ENCODE peak calls at places on chromosomes 5 and 9, in five cellular contexts. One of them, this sample, is unnamed.
A peak's percentile ranks its signal among the peaks of the same experiment; 100 is the strongest.

GRCh38 chr9:132046456-132046855 is 33.2 kb downstream of the MED27 start:
- DNase-seq in ascending aorta: no peak
- DNase-seq in AG04450: no peak
- DNase-seq in activated CD8-positive, alpha-beta T cell treated with anti-CD3 and anti-CD28 coated beads for 36 hours: no peak
- DNase-seq in AG09309: no peak
- DNase-seq in this sample: no peak

GRCh38 chr5:135729582-135729879 is 104.9 kb upstream of the SLC25A48 start:
- DNase-seq in activated CD8-positive, alpha-beta T cell treated with anti-CD3 and anti-CD28 coated beads for 36 hours: no peak
- DNase-seq in ascending aorta: no peak
- DNase-seq in AG04450: no peak
- DNase-seq in AG09309: no peak
- DNase-seq in this sample: peak; percentile 28

GRCh38 chr5:37519304-37519703 is 140.2 kb downstream of the WDR70 start:
- DNase-seq in AG09309: no peak
- DNase-seq in AG04450: no peak
- DNase-seq in activated CD8-positive, alpha-beta T cell treated with anti-CD3 and anti-CD28 coated beads for 36 hours: no peak
- DNase-seq in ascending aorta: no peak
- DNase-seq in this sample: no peak

GRCh38 chr5:135016926-135017325 is 17.1 kb downstream of the PITX1 start:
- DNase-seq in AG04450: no peak
- DNase-seq in AG09309: no peak
- DNase-seq in activated CD8-positive, alpha-beta T cell treated with anti-CD3 and anti-CD28 coated beads for 36 hours: no peak
- DNase-seq in ascending aorta: peak; percentile 35
- DNase-seq in this sample: no peak

GRCh38 chr5:122500245-122501086 is 188.4 kb downstream of the SNCAIP start:
- DNase-seq in AG09309: peak; percentile 24
- DNase-seq in activated CD8-positive, alpha-beta T cell treated with anti-CD3 and anti-CD28 coated beads for 36 hours: peak; percentile 10
- DNase-seq in AG04450: peak; percentile 24
- DNase-seq in ascending aorta: no peak
- DNase-seq in this sample: peak; percentile 30

GRCh38 chr9:27679338-27679737 is 106.1 kb upstream of the C9orf72 start:
- DNase-seq in activated CD8-positive, alpha-beta T cell treated with anti-CD3 and anti-CD28 coated beads for 36 hours: no peak
- DNase-seq in AG09309: no peak
- DNase-seq in ascending aorta: no peak
- DNase-seq in AG04450: no peak
- DNase-seq in this sample: no peak

GRCh38 chr5:172911628-172911880 is 47.7 kb upstream of the RPL26L1 start:
- DNase-seq in ascending aorta: no peak
- DNase-seq in AG09309: no peak
- DNase-seq in activated CD8-positive, alpha-beta T cell treated with anti-CD3 and anti-CD28 coated beads for 36 hours: no peak
- DNase-seq in AG04450: no peak
- DNase-seq in this sample: no peak

GRCh38 chr5:72607381-72607780 is 100.2 kb upstream of the ZNF366 start:
- DNase-seq in AG09309: no peak
- DNase-seq in ascending aorta: no peak
- DNase-seq in AG04450: no peak
- DNase-seq in activated CD8-positive, alpha-beta T cell treated with anti-CD3 and anti-CD28 coated beads for 36 hours: no peak
- DNase-seq in this sample: no peak

GRCh38 chr9:18487620-18488019 is 13.7 kb downstream of the ADAMTSL1 start:
- DNase-seq in activated CD8-positive, alpha-beta T cell treated with anti-CD3 and anti-CD28 coated beads for 36 hours: no peak
- DNase-seq in AG04450: no peak
- DNase-seq in AG09309: no peak
- DNase-seq in ascending aorta: no peak
- DNase-seq in this sample: no peak

GRCh38 chr9:69319324-69320040 is 5.5 kb upstream of the ENTREP1 start:
- DNase-seq in AG04450: no peak
- DNase-seq in activated CD8-positive, alpha-beta T cell treated with anti-CD3 and anti-CD28 coated beads for 36 hours: no peak
- DNase-seq in ascending aorta: no peak
- DNase-seq in AG09309: no peak
- DNase-seq in this sample: no peak

GRCh38 chr5:172150514-172151425 is 37.3 kb downstream of the STK10 start:
- DNase-seq in AG09309: no peak
- DNase-seq in AG04450: no peak
- DNase-seq in ascending aorta: peak; percentile 82
- DNase-seq in activated CD8-positive, alpha-beta T cell treated with anti-CD3 and anti-CD28 coated beads for 36 hours: peak; percentile 56
- DNase-seq in this sample: peak; percentile 95

GRCh38 chr5:163529698-163530097 is 24.3 kb downstream of the MAT2B start:
- DNase-seq in activated CD8-positive, alpha-beta T cell treated with anti-CD3 and anti-CD28 coated beads for 36 hours: no peak
- DNase-seq in ascending aorta: no peak
- DNase-seq in AG09309: no peak
- DNase-seq in AG04450: no peak
- DNase-seq in this sample: no peak

GRCh38 chr9:6549106-6549505 is 96.4 kb downstream of the GLDC start:
- DNase-seq in activated CD8-positive, alpha-beta T cell treated with anti-CD3 and anti-CD28 coated beads for 36 hours: no peak
- DNase-seq in AG09309: no peak
- DNase-seq in ascending aorta: no peak
- DNase-seq in AG04450: no peak
- DNase-seq in this sample: no peak

GRCh38 chr5:30505014-30505886 is 688.2 kb upstream of the CDH6 start:
- DNase-seq in AG09309: no peak
- DNase-seq in ascending aorta: no peak
- DNase-seq in activated CD8-positive, alpha-beta T cell treated with anti-CD3 and anti-CD28 coated beads for 36 hours: no peak
- DNase-seq in AG04450: peak; percentile 4
- DNase-seq in this sample: no peak
- TF ChIP-seq CTCF in AG09309: no peak
- TF ChIP-seq CTCF in ascending aorta: no peak
- TF ChIP-seq CTCF in activated CD8-positive, alpha-beta T cell treated with anti-CD3 and anti-CD28 coated beads for 36 hours: no peak
- TF ChIP-seq CTCF in AG04450: no peak
- TF ChIP-seq CTCF in this sample: no peak

DNA sequence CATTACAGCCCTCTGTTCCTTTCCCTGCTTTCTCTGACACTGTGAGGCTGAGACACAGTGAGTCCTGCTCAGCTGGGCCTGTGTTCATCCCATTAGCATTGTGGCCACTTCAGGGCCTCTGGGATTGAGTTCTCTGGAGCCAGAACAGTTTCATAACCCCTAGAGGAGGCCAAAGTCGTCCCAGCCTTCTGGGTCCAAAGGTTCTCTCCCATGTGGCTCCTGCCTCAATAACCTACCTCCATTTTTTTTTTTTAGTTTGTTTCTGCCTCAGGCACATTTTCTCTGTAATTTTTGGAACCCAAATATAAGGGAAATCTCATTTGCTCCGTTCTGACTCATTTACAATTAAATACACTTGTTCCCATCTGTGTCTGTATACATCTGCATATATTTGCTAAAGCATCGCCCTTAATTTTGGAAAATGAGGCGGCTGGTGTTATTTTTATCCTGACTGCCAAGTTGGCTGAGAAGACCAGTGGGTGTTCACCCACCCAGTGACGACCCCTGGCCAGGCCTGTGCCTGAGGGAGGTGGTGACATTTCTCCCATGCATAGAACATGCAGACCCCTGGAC is 27.3 kb upstream of the CTNNA1 start:
- DNase-seq in AG04450: no peak
- DNase-seq in activated CD8-positive, alpha-beta T cell treated with anti-CD3 and anti-CD28 coated beads for 36 hours: no peak
- DNase-seq in ascending aorta: no peak
- DNase-seq in AG09309: no peak
- DNase-seq in this sample: no peak
- TF ChIP-seq CTCF in AG04450: no peak
- TF ChIP-seq CTCF in activated CD8-positive, alpha-beta T cell treated with anti-CD3 and anti-CD28 coated beads for 36 hours: no peak
- TF ChIP-seq CTCF in ascending aorta: no peak
- TF ChIP-seq CTCF in AG09309: peak; percentile 22
- TF ChIP-seq CTCF in this sample: no peak

DNA sequence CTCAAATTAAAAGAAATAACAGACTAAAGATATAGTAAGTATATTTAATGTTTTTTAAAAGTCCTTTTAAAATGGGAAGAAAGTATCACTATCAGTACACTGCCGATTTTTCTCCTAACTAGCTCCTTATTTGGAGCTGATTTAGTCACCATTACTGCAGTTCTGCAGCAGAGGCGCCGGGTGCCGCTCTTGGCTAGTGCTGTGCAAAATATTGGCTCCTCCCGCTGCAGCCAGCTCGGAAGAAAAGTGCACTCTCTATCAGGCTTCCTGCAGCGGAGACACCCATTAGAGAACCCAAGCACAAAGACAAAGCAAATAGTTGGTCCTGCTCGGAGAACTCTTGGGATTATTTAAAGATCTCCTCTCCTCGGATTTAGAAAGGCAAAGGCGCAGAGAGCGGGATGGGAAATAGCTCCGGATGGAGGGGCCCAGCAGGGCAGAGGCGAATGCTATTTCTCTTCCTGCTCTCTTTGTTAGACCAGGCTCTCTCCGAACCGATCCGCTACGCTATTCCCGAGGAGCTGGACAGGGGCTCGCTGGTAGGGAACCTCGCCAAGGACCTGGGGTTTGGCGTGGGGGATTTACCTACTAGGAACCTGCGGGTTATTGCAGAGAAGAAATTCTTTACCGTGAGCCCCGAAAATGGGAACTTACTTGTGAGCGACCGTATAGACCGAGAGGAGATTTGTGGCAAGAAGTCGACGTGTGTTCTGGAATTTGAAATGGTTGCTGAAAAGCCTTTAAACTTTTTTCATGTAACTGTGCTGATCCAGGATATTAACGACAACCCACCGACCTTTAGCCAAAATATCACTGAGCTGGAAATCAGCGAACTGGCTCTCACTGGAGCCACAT is at the start of gene PCDHGB3:
- DNase-seq in AG04450: no peak
- DNase-seq in activated CD8-positive, alpha-beta T cell treated with anti-CD3 and anti-CD28 coated beads for 36 hours: peak; percentile 48
- DNase-seq in ascending aorta: no peak
- DNase-seq in AG09309: no peak
- DNase-seq in this sample: peak; percentile 77
- TF ChIP-seq CTCF in AG04450: peak; percentile 48
- TF ChIP-seq CTCF in activated CD8-positive, alpha-beta T cell treated with anti-CD3 and anti-CD28 coated beads for 36 hours: peak; percentile 27
- TF ChIP-seq CTCF in ascending aorta: no peak
- TF ChIP-seq CTCF in AG09309: peak; percentile 63
- TF ChIP-seq CTCF in this sample: peak; percentile 57

DNA sequence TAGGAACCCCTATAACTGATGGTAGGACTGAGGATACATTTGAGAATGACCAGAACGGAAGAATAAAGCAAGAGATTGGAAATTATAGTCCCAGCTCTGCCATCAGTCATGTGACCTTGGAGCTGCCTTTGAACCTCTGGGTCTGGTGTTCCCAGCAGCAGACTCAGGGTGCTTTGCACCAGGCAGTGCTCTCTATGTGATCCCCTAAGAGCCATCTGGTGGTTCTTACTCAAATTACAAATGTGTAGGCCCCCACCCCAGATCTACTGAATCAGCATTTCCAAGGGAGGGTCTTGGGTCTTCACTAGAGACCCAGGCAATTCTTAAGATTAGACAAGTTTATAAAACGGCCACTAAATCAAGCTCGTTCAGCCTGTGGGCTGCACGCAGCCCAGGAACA is 40.2 kb upstream of the PRDM12 start:
- DNase-seq in AG09309: no peak
- DNase-seq in activated CD8-positive, alpha-beta T cell treated with anti-CD3 and anti-CD28 coated beads for 36 hours: no peak
- DNase-seq in ascending aorta: no peak
- DNase-seq in AG04450: no peak
- DNase-seq in this sample: no peak
- TF ChIP-seq CTCF in AG09309: no peak
- TF ChIP-seq CTCF in activated CD8-positive, alpha-beta T cell treated with anti-CD3 and anti-CD28 coated beads for 36 hours: no peak
- TF ChIP-seq CTCF in ascending aorta: no peak
- TF ChIP-seq CTCF in AG04450: no peak
- TF ChIP-seq CTCF in this sample: no peak

GRCh38 chr5:93929146-93929545 is 187.7 kb upstream of the POU5F2 start:
- DNase-seq in AG04450: no peak
- DNase-seq in ascending aorta: no peak
- DNase-seq in activated CD8-positive, alpha-beta T cell treated with anti-CD3 and anti-CD28 coated beads for 36 hours: no peak
- DNase-seq in AG09309: no peak
- DNase-seq in this sample: no peak

GRCh38 chr5:93926831-93927600 is 185.6 kb upstream of the POU5F2 start:
- DNase-seq in AG09309: no peak
- DNase-seq in activated CD8-positive, alpha-beta T cell treated with anti-CD3 and anti-CD28 coated beads for 36 hours: no peak
- DNase-seq in AG04450: no peak
- DNase-seq in ascending aorta: no peak
- DNase-seq in this sample: no peak

GRCh38 chr5:93924628-93925027 is 183.2 kb upstream of the POU5F2 start:
- DNase-seq in AG09309: no peak
- DNase-seq in ascending aorta: no peak
- DNase-seq in AG04450: no peak
- DNase-seq in activated CD8-positive, alpha-beta T cell treated with anti-CD3 and anti-CD28 coated beads for 36 hours: no peak
- DNase-seq in this sample: no peak

GRCh38 chr5:93925321-93925720 is 183.9 kb upstream of the POU5F2 start:
- DNase-seq in AG09309: no peak
- DNase-seq in AG04450: no peak
- DNase-seq in activated CD8-positive, alpha-beta T cell treated with anti-CD3 and anti-CD28 coated beads for 36 hours: no peak
- DNase-seq in ascending aorta: no peak
- DNase-seq in this sample: peak; percentile 5

GRCh38 chr5:93930098-93930497 is 188.7 kb upstream of the POU5F2 start:
- DNase-seq in AG09309: no peak
- DNase-seq in ascending aorta: no peak
- DNase-seq in activated CD8-positive, alpha-beta T cell treated with anti-CD3 and anti-CD28 coated beads for 36 hours: no peak
- DNase-seq in AG04450: no peak
- DNase-seq in this sample: peak; percentile 6
- TF ChIP-seq CTCF in AG09309: no peak
- TF ChIP-seq CTCF in ascending aorta: no peak
- TF ChIP-seq CTCF in activated CD8-positive, alpha-beta T cell treated with anti-CD3 and anti-CD28 coated beads for 36 hours: no peak
- TF ChIP-seq CTCF in AG04450: no peak
- TF ChIP-seq CTCF in this sample: no peak

GRCh38 chr9:90900130-90900529 is 98.5 kb downstream of the SYK start:
- DNase-seq in AG04450: no peak
- DNase-seq in activated CD8-positive, alpha-beta T cell treated with anti-CD3 and anti-CD28 coated beads for 36 hours: no peak
- DNase-seq in ascending aorta: no peak
- DNase-seq in AG09309: no peak
- DNase-seq in this sample: no peak
- TF ChIP-seq CTCF in AG04450: peak; percentile 47
- TF ChIP-seq CTCF in activated CD8-positive, alpha-beta T cell treated with anti-CD3 and anti-CD28 coated beads for 36 hours: no peak
- TF ChIP-seq CTCF in ascending aorta: no peak
- TF ChIP-seq CTCF in AG09309: peak; percentile 37
- TF ChIP-seq CTCF in this sample: no peak

GRCh38 chr9:113853333-113853732 is 22.8 kb upstream of the ZNF618 start:
- DNase-seq in AG04450: no peak
- DNase-seq in AG09309: no peak
- DNase-seq in activated CD8-positive, alpha-beta T cell treated with anti-CD3 and anti-CD28 coated beads for 36 hours: peak; percentile 24
- DNase-seq in ascending aorta: no peak
- DNase-seq in this sample: peak; percentile 22
- TF ChIP-seq CTCF in AG04450: peak; percentile 43
- TF ChIP-seq CTCF in AG09309: peak; percentile 45
- TF ChIP-seq CTCF in activated CD8-positive, alpha-beta T cell treated with anti-CD3 and anti-CD28 coated beads for 36 hours: peak; percentile 29
- TF ChIP-seq CTCF in ascending aorta: no peak
- TF ChIP-seq CTCF in this sample: peak; percentile 40

GRCh38 chr9:135778421-135778820 is 76.4 kb downstream of the KCNT1 start:
- DNase-seq in ascending aorta: no peak
- DNase-seq in activated CD8-positive, alpha-beta T cell treated with anti-CD3 and anti-CD28 coated beads for 36 hours: no peak
- DNase-seq in AG04450: no peak
- DNase-seq in AG09309: no peak
- DNase-seq in this sample: no peak

GRCh38 chr9:135777623-135778177 is 75.7 kb downstream of the KCNT1 start:
- DNase-seq in AG04450: no peak
- DNase-seq in AG09309: no peak
- DNase-seq in ascending aorta: no peak
- DNase-seq in activated CD8-positive, alpha-beta T cell treated with anti-CD3 and anti-CD28 coated beads for 36 hours: no peak
- DNase-seq in this sample: no peak

GRCh38 chr9:135779571-135779970 is 77.6 kb downstream of the KCNT1 start:
- DNase-seq in AG09309: no peak
- DNase-seq in AG04450: no peak
- DNase-seq in activated CD8-positive, alpha-beta T cell treated with anti-CD3 and anti-CD28 coated beads for 36 hours: no peak
- DNase-seq in ascending aorta: no peak
- DNase-seq in this sample: no peak

GRCh38 chr9:135780626-135781025 is 78.6 kb downstream of the KCNT1 start:
- DNase-seq in AG04450: no peak
- DNase-seq in ascending aorta: no peak
- DNase-seq in activated CD8-positive, alpha-beta T cell treated with anti-CD3 and anti-CD28 coated beads for 36 hours: no peak
- DNase-seq in AG09309: no peak
- DNase-seq in this sample: no peak

GRCh38 chr9:135780086-135780485 is 78.1 kb downstream of the KCNT1 start:
- DNase-seq in AG04450: no peak
- DNase-seq in ascending aorta: no peak
- DNase-seq in AG09309: no peak
- DNase-seq in activated CD8-positive, alpha-beta T cell treated with anti-CD3 and anti-CD28 coated beads for 36 hours: no peak
- DNase-seq in this sample: no peak
- TF ChIP-seq CTCF in AG04450: no peak
- TF ChIP-seq CTCF in ascending aorta: no peak
- TF ChIP-seq CTCF in AG09309: no peak
- TF ChIP-seq CTCF in activated CD8-positive, alpha-beta T cell treated with anti-CD3 and anti-CD28 coated beads for 36 hours: no peak
- TF ChIP-seq CTCF in this sample: no peak

This sample was measured in NB4.